ENCODE peak calls at places on chromosomes 2 and 18, in ten cellular contexts. N is HL-60, R is A549, H is ovary, X is tibial nerve, K is kidney, Q is PC-9, T is PC-3, P is psoas muscle, Y is fibroblast of lung. E is an unnamed sample.

GRCh38 chr2:32632089-32632488 is 4.2 kb downstream of the TTC27 start:
- DNase-seq in Y (peak), Q (peak), K (no peak), R (peak), H (no peak), X (no peak), P (no peak), T (peak), N (no peak), E (peak)

GRCh38 chr2:135836596-135836995 is 388 bp downstream of the LCT start:
- DNase-seq in Q (no peak), P (no peak), T (no peak), N (no peak), X (no peak), H (no peak), R (no peak), K (no peak), Y (no peak), E (no peak)

GRCh38 chr2:46857871-46858696 is 57.5 kb downstream of the MCFD2 start:
- DNase-seq in X (no peak), Q (peak), T (no peak), H (no peak), K (peak), R (peak), Y (peak), P (no peak), N (no peak), E (no peak)

GRCh38 chr2:167069855-167070254 is 181.6 kb downstream of the XIRP2 start:
- DNase-seq in N (no peak), P (no peak), H (no peak), R (no peak), Y (peak), T (no peak), K (no peak), Q (no peak), X (no peak), E (peak)

GRCh38 chr2:50529600-50530218 is 502.2 kb downstream of the NRXN1 start:
- DNase-seq in K (no peak), N (peak), P (no peak), H (no peak), Q (no peak), R (peak), X (no peak), T (peak), Y (peak), E (peak)

GRCh38 chr2:236674238-236674637 is 104.6 kb downstream of the ACKR3 start:
- DNase-seq in R (no peak), Q (no peak), K (peak), Y (no peak), P (no peak), T (no peak), H (no peak), X (no peak), N (no peak), E (no peak)

GRCh38 chr18:79944746-79945117 is 6.7 kb downstream of the SLC66A2 start:
- DNase-seq in Q (no peak), T (no peak), X (no peak), N (no peak), K (peak), Y (no peak), H (no peak), R (no peak), P (no peak), E (no peak)

GRCh38 chr2:78431241-78431640 is 594.3 kb upstream of the REG3G start:
- DNase-seq in X (no peak), Q (no peak), T (no peak), R (peak), N (no peak), H (no peak), K (no peak), Y (no peak), P (no peak), E (peak)

GRCh38 chr2:9750224-9751215 is 92.8 kb upstream of the TAF1B start:
- DNase-seq in Y (no peak), T (no peak), Q (no peak), R (no peak), P (no peak), N (no peak), K (no peak), X (no peak), H (no peak), E (no peak)

GRCh38 chr2:28400434-28400833 is 7.8 kb downstream of the FOSL2 start:
- DNase-seq in P (no peak), K (no peak), T (no peak), Q (no peak), N (no peak), R (no peak), Y (no peak), X (no peak), H (no peak), E (no peak)

GRCh38 chr2:168968342-168968741 is 62.8 kb downstream of the ABCB11 start:
- DNase-seq in T (peak), N (no peak), X (no peak), K (no peak), Q (no peak), Y (no peak), H (no peak), R (no peak), P (no peak), E (no peak)

GRCh38 chr2:98911126-98911375 is 25.0 kb downstream of the CRACDL start:
- DNase-seq in P (no peak), Q (no peak), Y (no peak), T (no peak), X (no peak), H (no peak), R (no peak), K (peak), N (no peak), E (no peak)

GRCh38 chr2:222837643-222838056 is 23.2 kb upstream of the ACSL3 start:
- DNase-seq in R (peak), X (no peak), Y (peak), P (no peak), N (no peak), T (peak), K (no peak), H (no peak), Q (peak), E (peak)

GRCh38 chr2:197378494-197378972 is 56.3 kb downstream of the SF3B1 start:
- DNase-seq in R (peak), H (peak), Q (peak), Y (peak), X (no peak), P (no peak), N (no peak), K (no peak), T (peak), E (peak)

GRCh38 chr2:149894760-149895159 is 307.2 kb upstream of the MMADHC start:
- DNase-seq in X (no peak), Y (peak), P (no peak), K (no peak), H (no peak), R (no peak), Q (no peak), T (no peak), N (peak), E (no peak)

GRCh38 chr18:48798334-48799197 is 152.2 kb downstream of the SMAD7 start:
- DNase-seq in H (no peak), Y (no peak), P (no peak), N (no peak), K (peak), R (no peak), T (no peak), X (no peak), Q (no peak), E (no peak)

GRCh38 chr18:50273203-50274043 is 7.1 kb upstream of the CFAP53 start:
- DNase-seq in R (no peak), T (no peak), H (no peak), N (no peak), P (no peak), Q (no peak), X (no peak), K (no peak), Y (no peak), E (no peak)

GRCh38 chr2:223852281-223852795 is 15.0 kb upstream of the AP1S3 start:
- DNase-seq in X (no peak), H (no peak), T (no peak), Y (no peak), K (no peak), Q (no peak), P (no peak), N (no peak), R (no peak), E (no peak)

GRCh38 chr18:34977787-34978532 is 63.3 kb upstream of the MAPRE2 start:
- DNase-seq in K (peak), X (no peak), T (no peak), R (peak), Q (peak), N (peak), Y (no peak), H (peak), P (peak), E (no peak)

GRCh38 chr2:119958642-119959268 is 54.1 kb upstream of the EPB41L5 start:
- DNase-seq in N (no peak), Q (no peak), H (no peak), Y (peak), X (no peak), T (peak), P (no peak), K (no peak), R (no peak), E (no peak)

GRCh38 chr2:24228470-24228869 is 53.6 kb downstream of the FAM228A start:
- DNase-seq in H (no peak), X (no peak), N (no peak), Y (no peak), R (peak), T (peak), Q (no peak), P (no peak), K (no peak), E (peak)

GRCh38 chr2:88074854-88075292 is 7.2 kb downstream of the SMYD1 start:
- DNase-seq in R (no peak), K (no peak), T (peak), N (peak), H (no peak), Y (peak), X (no peak), P (no peak), Q (peak), E (peak)
- H3K27ac ChIP-seq in R (no peak), K (no peak), T (no peak), N (peak), H (no peak), Y (no peak), X (no peak), P (peak), Q (no peak), E (no peak)

DNA sequence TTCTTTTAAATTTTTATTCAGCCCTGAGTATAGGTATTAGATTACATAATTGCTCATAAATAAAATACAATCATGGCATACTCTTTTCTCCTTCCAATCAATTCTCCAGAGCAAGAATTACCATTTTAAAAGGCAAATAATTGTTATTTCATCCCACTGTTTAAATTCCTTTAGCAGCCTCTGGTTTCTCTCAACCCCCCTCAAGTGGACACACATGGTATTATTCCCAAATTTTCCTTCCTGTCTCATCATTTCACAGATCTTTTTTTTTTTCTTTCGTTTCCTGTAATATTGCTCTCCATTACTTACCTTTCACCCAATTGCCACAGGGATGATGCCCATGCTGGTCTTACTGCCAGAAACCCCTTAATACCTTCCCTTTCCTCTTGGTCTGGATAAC is 385.2 kb downstream of the RIT2 start:
- DNase-seq in K (no peak), T (no peak), Y (no peak), Q (no peak), X (no peak), R (no peak), H (no peak), P (no peak), N (no peak), E (no peak)
- TF ChIP-seq CTCF in K (no peak), T (no peak), Y (peak), Q (no peak), X (no peak), R (no peak), H (no peak), P (no peak), N (no peak), E (no peak)

GRCh38 chr2:170770008-170770303 is 222 bp upstream of the ERICH2 start:
- DNase-seq in N (peak), R (no peak), Y (no peak), X (no peak), T (no peak), P (no peak), H (no peak), Q (no peak), K (no peak), E (no peak)

GRCh38 chr2:170774074-170774473 is 3.9 kb downstream of the ERICH2 start:
- DNase-seq in P (no peak), N (no peak), R (no peak), H (no peak), X (no peak), T (no peak), Q (no peak), Y (no peak), K (no peak), E (no peak)

GRCh38 chr2:170770304-170771048 is at the start of gene ERICH2:
- DNase-seq in Y (peak), T (peak), N (peak), K (peak), X (peak), H (peak), R (peak), Q (peak), P (peak), E (peak)

GRCh38 chr2:170772295-170772694 is 2.1 kb downstream of the ERICH2 start:
- DNase-seq in Y (no peak), Q (no peak), K (no peak), H (no peak), N (no peak), T (no peak), X (no peak), P (no peak), R (no peak), E (no peak)

DNA sequence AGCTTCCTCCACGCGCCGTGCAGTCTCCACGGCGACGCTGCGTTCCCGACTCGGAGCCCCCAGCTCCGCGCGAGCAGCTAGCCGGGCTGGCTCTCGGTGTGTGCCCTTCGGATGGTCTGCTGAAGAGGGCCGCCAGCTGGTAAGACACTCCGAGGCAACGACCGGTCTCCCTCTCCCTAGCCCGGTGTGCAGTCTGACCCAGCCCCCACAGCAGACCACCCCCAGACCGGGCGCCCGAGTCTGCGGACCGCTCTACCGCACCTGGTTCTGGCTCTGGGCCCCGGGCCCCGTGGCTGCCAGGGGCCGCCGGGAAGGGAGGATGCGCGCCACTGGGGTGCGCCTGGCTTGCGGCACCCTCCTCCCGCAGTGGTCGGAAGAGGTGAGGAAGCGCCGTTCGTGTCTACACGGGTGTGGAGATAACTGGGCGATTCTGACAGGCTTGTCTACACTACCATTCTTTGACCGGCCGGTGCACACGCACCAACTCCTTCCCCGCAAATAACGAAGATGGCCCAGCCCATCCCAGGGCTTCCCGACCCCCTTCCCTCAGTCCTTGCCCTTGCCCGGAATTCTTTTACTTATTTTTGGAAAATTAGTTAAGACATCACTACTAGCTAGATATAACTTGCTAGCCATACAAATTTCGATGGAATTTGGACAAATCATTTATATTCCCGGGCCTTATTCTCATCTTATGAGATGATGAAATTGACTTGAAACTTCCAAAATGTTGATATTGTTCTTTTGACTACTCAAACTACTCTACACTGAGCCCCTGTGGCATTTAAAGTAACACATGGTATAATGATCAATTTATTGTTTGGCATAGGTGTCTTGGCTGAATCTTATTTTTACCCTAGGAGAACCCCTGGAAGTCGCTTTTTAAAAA is 1.1 kb downstream of the ERICH2 start:
- DNase-seq in Q (no peak), Y (peak), P (no peak), H (no peak), K (no peak), X (no peak), T (peak), R (peak), N (peak), E (peak)
- H3K27ac ChIP-seq in Q (no peak), Y (no peak), P (peak), H (no peak), K (peak), X (peak), T (no peak), R (peak), N (no peak), E (peak)

GRCh38 chr2:218732761-218733158 is 22.1 kb downstream of the TTLL4 start:
- DNase-seq in Y (peak), K (no peak), N (no peak), H (no peak), R (no peak), Q (no peak), X (no peak), P (no peak), T (no peak), E (no peak)

GRCh38 chr2:218732052-218732760 is 21.6 kb downstream of the TTLL4 start:
- DNase-seq in K (no peak), X (no peak), P (no peak), R (no peak), N (no peak), H (no peak), T (no peak), Q (no peak), Y (no peak), E (no peak)

GRCh38 chr2:218736535-218736934 is 25.9 kb downstream of the TTLL4 start:
- DNase-seq in H (no peak), Q (no peak), K (no peak), T (no peak), P (no peak), R (no peak), X (no peak), N (no peak), Y (no peak), E (no peak)

GRCh38 chr2:218734190-218734975 is 23.7 kb downstream of the TTLL4 start:
- DNase-seq in P (no peak), Q (no peak), N (no peak), H (no peak), K (no peak), Y (no peak), R (no peak), X (no peak), T (peak), E (no peak)

GRCh38 chr2:218733615-218734021 is 23.0 kb downstream of the TTLL4 start:
- DNase-seq in X (no peak), Y (peak), N (peak), H (no peak), T (peak), K (no peak), R (peak), P (peak), Q (no peak), E (no peak)
- TF ChIP-seq CTCF in X (no peak), Y (no peak), N (no peak), H (no peak), T (no peak), K (no peak), R (no peak), P (no peak), Q (no peak), E (no peak)

DNA sequence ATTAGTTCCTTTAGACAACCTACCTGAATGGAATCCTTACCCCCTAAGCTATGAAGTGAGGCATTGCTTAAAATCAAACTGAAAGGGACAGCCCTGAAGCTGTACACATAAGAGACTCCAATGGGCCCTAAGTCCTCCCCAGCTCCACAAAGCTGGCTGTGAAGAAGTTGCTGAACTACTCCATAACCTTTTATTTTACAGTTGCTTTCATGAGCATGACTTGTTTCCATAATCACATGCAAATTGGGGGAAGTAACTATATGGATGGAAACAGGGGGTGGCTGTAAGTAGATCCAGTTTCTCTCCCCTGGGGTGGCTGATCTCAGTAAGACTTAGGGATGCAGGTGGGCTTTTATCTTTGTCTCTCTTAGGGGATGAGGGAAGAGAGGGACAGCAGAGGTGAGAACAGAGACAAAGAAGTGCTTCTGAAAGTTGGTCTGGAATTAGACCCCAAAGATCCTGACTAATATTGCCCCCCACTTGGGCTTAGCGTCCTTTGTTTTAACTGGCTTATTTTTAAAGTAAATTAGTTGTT is 5.5 kb downstream of the FZD5 start:
- DNase-seq in P (no peak), Y (no peak), N (no peak), X (no peak), H (no peak), T (no peak), Q (no peak), R (no peak), K (no peak), E (no peak)
- H3K27ac ChIP-seq in P (no peak), Y (no peak), N (no peak), X (no peak), H (no peak), T (no peak), Q (no peak), R (no peak), K (no peak), E (no peak)

DNA sequence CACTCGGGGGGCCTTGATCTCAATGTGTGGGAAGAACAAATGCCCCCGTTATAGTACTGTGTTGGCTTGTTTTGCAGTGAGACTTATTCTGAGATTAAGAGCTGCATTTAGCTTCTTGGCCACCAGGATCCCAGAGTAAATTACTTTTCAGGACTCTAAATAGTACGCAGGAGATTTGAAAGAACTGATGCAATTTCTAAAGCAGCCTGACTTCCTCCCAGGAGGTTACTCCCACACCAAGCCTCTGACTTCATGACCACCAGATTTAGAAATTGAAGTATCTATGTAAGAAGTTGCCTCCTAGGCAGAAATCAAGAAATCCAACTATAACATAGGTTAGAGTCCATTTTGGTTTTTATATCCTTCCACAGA is 67.0 kb downstream of the FEZ2 start:
- DNase-seq in N (peak), H (no peak), K (no peak), Q (no peak), Y (peak), R (no peak), T (no peak), P (no peak), X (no peak), E (no peak)
- TF ChIP-seq CTCF in N (no peak), H (no peak), K (no peak), Q (no peak), Y (no peak), R (no peak), T (no peak), P (no peak), X (no peak), E (no peak)